ENCODE peak calls at places on chromosomes 3 and 15, in ten cellular contexts. One of them, this sample, is unnamed.

GRCh38 chr3:61808526-61808925 is 247.2 kb downstream of the PTPRG start:
- DNase-seq in fibroblast of lung: peak; percentile 62
- DNase-seq in foreskin fibroblast: no peak
- DNase-seq in endothelial cell: no peak
- DNase-seq in right atrium auricular region: peak; percentile 76
- DNase-seq in cardiac muscle cell: peak; percentile 95
- DNase-seq in HFF-Myc: no peak
- DNase-seq in psoas muscle: peak; percentile 62
- DNase-seq in ovary: peak; percentile 72
- DNase-seq in HCT116: no peak
- DNase-seq in this sample: no peak

GRCh38 chr3:18295171-18295920 is 129.8 kb downstream of the SATB1 start:
- DNase-seq in psoas muscle: no peak
- DNase-seq in cardiac muscle cell: peak; percentile 66
- DNase-seq in ovary: no peak
- DNase-seq in HCT116: peak; percentile 87
- DNase-seq in endothelial cell: peak; percentile 63
- DNase-seq in right atrium auricular region: no peak
- DNase-seq in foreskin fibroblast: peak; percentile 4
- DNase-seq in HFF-Myc: peak; percentile 6
- DNase-seq in fibroblast of lung: peak; percentile 25
- DNase-seq in this sample: no peak

GRCh38 chr15:42954291-42954690 is 33.7 kb upstream of the TTBK2 start:
- DNase-seq in HCT116: no peak
- DNase-seq in endothelial cell: no peak
- DNase-seq in ovary: no peak
- DNase-seq in foreskin fibroblast: no peak
- DNase-seq in HFF-Myc: no peak
- DNase-seq in psoas muscle: no peak
- DNase-seq in fibroblast of lung: no peak
- DNase-seq in cardiac muscle cell: no peak
- DNase-seq in right atrium auricular region: no peak
- DNase-seq in this sample: no peak

GRCh38 chr3:60294181-60294580 is 957.1 kb downstream of the FHIT start:
- DNase-seq in HCT116: no peak
- DNase-seq in ovary: no peak
- DNase-seq in foreskin fibroblast: no peak
- DNase-seq in psoas muscle: no peak
- DNase-seq in right atrium auricular region: no peak
- DNase-seq in HFF-Myc: no peak
- DNase-seq in fibroblast of lung: peak; percentile 96
- DNase-seq in cardiac muscle cell: peak; percentile 74
- DNase-seq in endothelial cell: no peak
- DNase-seq in this sample: no peak

GRCh38 chr3:15768421-15769255 is 29.1 kb downstream of the ANKRD28 start:
- DNase-seq in foreskin fibroblast: peak; percentile 89
- DNase-seq in fibroblast of lung: peak; percentile 95
- DNase-seq in cardiac muscle cell: peak; percentile 96
- DNase-seq in psoas muscle: peak; percentile 20
- DNase-seq in ovary: no peak
- DNase-seq in right atrium auricular region: no peak
- DNase-seq in HCT116: peak; percentile 89
- DNase-seq in endothelial cell: no peak
- DNase-seq in HFF-Myc: peak; percentile 87
- DNase-seq in this sample: no peak

GRCh38 chr15:40241305-40242215 is 2.7 kb downstream of the PAK6 start:
- DNase-seq in fibroblast of lung: no peak
- DNase-seq in psoas muscle: no peak
- DNase-seq in HFF-Myc: no peak
- DNase-seq in endothelial cell: no peak
- DNase-seq in HCT116: no peak
- DNase-seq in ovary: no peak
- DNase-seq in right atrium auricular region: peak; percentile 30
- DNase-seq in cardiac muscle cell: no peak
- DNase-seq in foreskin fibroblast: no peak
- DNase-seq in this sample: no peak

GRCh38 chr15:65595960-65596359 is 15.0 kb downstream of the INTS14 start:
- DNase-seq in psoas muscle: no peak
- DNase-seq in HFF-Myc: no peak
- DNase-seq in cardiac muscle cell: peak; percentile 38
- DNase-seq in right atrium auricular region: no peak
- DNase-seq in endothelial cell: peak; percentile 43
- DNase-seq in fibroblast of lung: no peak
- DNase-seq in HCT116: no peak
- DNase-seq in ovary: no peak
- DNase-seq in foreskin fibroblast: no peak
- DNase-seq in this sample: no peak

GRCh38 chr3:47874913-47875312 is 72.0 kb downstream of the DHX30 start:
- DNase-seq in psoas muscle: no peak
- DNase-seq in HFF-Myc: no peak
- DNase-seq in HCT116: no peak
- DNase-seq in cardiac muscle cell: no peak
- DNase-seq in ovary: no peak
- DNase-seq in fibroblast of lung: no peak
- DNase-seq in endothelial cell: no peak
- DNase-seq in foreskin fibroblast: no peak
- DNase-seq in right atrium auricular region: no peak
- DNase-seq in this sample: no peak

GRCh38 chr15:42289166-42289565 is 15.9 kb upstream of the TMEM87A start:
- DNase-seq in cardiac muscle cell: no peak
- DNase-seq in HFF-Myc: no peak
- DNase-seq in HCT116: no peak
- DNase-seq in endothelial cell: no peak
- DNase-seq in ovary: no peak
- DNase-seq in psoas muscle: no peak
- DNase-seq in fibroblast of lung: no peak
- DNase-seq in right atrium auricular region: no peak
- DNase-seq in foreskin fibroblast: no peak
- DNase-seq in this sample: no peak

GRCh38 chr15:39881790-39882189 is 38.3 kb downstream of the GPR176 start:
- DNase-seq in cardiac muscle cell: peak; percentile 42
- DNase-seq in foreskin fibroblast: no peak
- DNase-seq in ovary: no peak
- DNase-seq in fibroblast of lung: no peak
- DNase-seq in HFF-Myc: no peak
- DNase-seq in HCT116: no peak
- DNase-seq in endothelial cell: no peak
- DNase-seq in psoas muscle: no peak
- DNase-seq in right atrium auricular region: no peak
- DNase-seq in this sample: no peak

GRCh38 chr3:52771334-52771681 is 568 bp upstream of the NEK4 start:
- DNase-seq in HCT116: no peak
- DNase-seq in psoas muscle: no peak
- DNase-seq in fibroblast of lung: no peak
- DNase-seq in ovary: no peak
- DNase-seq in foreskin fibroblast: no peak
- DNase-seq in right atrium auricular region: no peak
- DNase-seq in endothelial cell: no peak
- DNase-seq in cardiac muscle cell: no peak
- DNase-seq in HFF-Myc: no peak
- DNase-seq in this sample: no peak

GRCh38 chr15:57948554-57949289 is 116.8 kb downstream of the ALDH1A2 start:
- DNase-seq in right atrium auricular region: no peak
- DNase-seq in HFF-Myc: no peak
- DNase-seq in foreskin fibroblast: no peak
- DNase-seq in psoas muscle: no peak
- DNase-seq in HCT116: no peak
- DNase-seq in cardiac muscle cell: no peak
- DNase-seq in ovary: no peak
- DNase-seq in endothelial cell: no peak
- DNase-seq in fibroblast of lung: no peak
- DNase-seq in this sample: no peak

GRCh38 chr15:37877851-37878577 is 56.4 kb upstream of the TMCO5A start:
- DNase-seq in cardiac muscle cell: peak; percentile 84
- DNase-seq in HCT116: peak; percentile 12
- DNase-seq in right atrium auricular region: no peak
- DNase-seq in psoas muscle: no peak
- DNase-seq in HFF-Myc: peak; percentile 38
- DNase-seq in ovary: no peak
- DNase-seq in foreskin fibroblast: peak; percentile 69
- DNase-seq in fibroblast of lung: peak; percentile 92
- DNase-seq in endothelial cell: no peak
- DNase-seq in this sample: no peak

GRCh38 chr3:58013973-58014649 is 5.9 kb downstream of the FLNB start:
- DNase-seq in endothelial cell: no peak
- DNase-seq in psoas muscle: peak; percentile 55
- DNase-seq in right atrium auricular region: peak; percentile 76
- DNase-seq in ovary: peak; percentile 66
- DNase-seq in cardiac muscle cell: peak; percentile 93
- DNase-seq in HFF-Myc: peak; percentile 93
- DNase-seq in foreskin fibroblast: peak; percentile 95
- DNase-seq in fibroblast of lung: peak; percentile 86
- DNase-seq in HCT116: no peak
- DNase-seq in this sample: no peak

GRCh38 chr15:58805095-58805494 is 34.0 kb downstream of the MINDY2 start:
- DNase-seq in ovary: no peak
- DNase-seq in HCT116: no peak
- DNase-seq in cardiac muscle cell: peak; percentile 41
- DNase-seq in endothelial cell: no peak
- DNase-seq in psoas muscle: no peak
- DNase-seq in fibroblast of lung: peak; percentile 72
- DNase-seq in HFF-Myc: no peak
- DNase-seq in right atrium auricular region: no peak
- DNase-seq in foreskin fibroblast: no peak
- DNase-seq in this sample: no peak

DNA sequence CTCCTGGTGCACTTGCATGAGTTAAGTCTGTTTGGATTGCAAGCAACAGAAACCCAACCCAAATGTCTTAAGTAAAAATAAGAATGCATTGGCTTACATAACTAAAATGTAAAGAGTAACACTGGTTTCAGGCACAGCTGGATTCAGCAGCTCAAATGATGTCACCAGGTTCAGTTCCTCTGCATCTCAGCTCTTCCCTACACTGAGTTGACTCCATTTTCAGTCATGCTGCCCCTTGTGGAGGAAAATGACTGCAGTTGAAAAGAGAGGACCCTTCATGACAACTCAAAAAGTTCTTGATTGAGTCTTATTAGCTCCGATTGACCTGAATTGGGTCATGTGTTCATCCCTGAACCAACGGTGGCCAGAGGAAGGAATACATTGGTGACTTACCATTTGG is 138.5 kb upstream of the ABI3BP start:
- DNase-seq in endothelial cell: no peak
- DNase-seq in psoas muscle: no peak
- DNase-seq in cardiac muscle cell: no peak
- DNase-seq in fibroblast of lung: no peak
- DNase-seq in foreskin fibroblast: no peak
- DNase-seq in HFF-Myc: no peak
- DNase-seq in ovary: no peak
- DNase-seq in HCT116: no peak
- DNase-seq in right atrium auricular region: no peak
- DNase-seq in this sample: no peak
- TF ChIP-seq CTCF in endothelial cell: no peak
- TF ChIP-seq CTCF in psoas muscle: no peak
- TF ChIP-seq CTCF in cardiac muscle cell: no peak
- TF ChIP-seq CTCF in fibroblast of lung: peak; percentile 15
- TF ChIP-seq CTCF in foreskin fibroblast: peak; percentile 3
- TF ChIP-seq CTCF in HFF-Myc: peak; percentile 13
- TF ChIP-seq CTCF in ovary: no peak
- TF ChIP-seq CTCF in HCT116: peak; percentile 46
- TF ChIP-seq CTCF in right atrium auricular region: no peak
- TF ChIP-seq CTCF in this sample: no peak

DNA sequence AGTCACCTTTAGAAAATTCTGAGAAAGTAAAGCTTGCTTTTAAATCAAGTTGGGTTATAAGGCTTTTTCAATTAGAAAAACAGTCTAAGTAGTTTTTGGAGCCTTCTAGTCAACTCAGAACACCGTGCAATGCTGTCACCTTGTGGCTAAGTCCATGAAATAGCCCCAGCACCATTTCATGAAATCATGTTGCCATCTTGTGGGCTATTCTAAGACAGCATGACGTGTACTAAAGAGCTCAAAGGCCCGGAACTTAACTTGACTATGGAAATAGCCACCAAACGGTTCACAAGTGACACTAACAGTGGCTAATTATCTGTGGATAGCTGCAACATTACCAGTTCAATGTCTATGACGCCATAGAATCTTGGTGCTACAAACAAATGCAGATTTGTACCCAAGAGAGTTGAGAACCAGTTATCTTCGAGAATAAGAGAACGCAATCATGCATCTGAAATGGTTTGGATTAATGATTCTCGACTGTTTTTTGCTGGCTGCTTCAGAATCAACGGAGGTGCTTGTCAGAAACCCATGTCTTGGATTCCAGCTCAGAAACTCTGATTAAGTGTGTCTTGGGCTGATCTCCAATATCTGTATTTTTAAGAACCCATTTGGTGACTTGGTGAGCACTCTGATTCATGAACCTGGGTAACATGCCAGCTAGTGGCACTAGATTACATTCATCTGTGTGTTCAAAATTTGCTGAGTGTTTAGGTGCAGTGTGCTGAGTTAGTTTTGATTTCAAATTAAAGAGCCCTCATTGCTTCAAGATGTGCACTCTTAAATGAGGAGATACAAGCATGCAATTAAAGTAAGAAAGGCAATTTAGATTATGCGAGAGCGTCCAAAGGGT is 111.2 kb upstream of the MCTP2 start:
- DNase-seq in foreskin fibroblast: peak; percentile 52
- DNase-seq in HCT116: peak; percentile 82
- DNase-seq in cardiac muscle cell: peak; percentile 87
- DNase-seq in endothelial cell: peak; percentile 65
- DNase-seq in right atrium auricular region: peak; percentile 71
- DNase-seq in psoas muscle: peak; percentile 25
- DNase-seq in fibroblast of lung: peak; percentile 90
- DNase-seq in ovary: peak; percentile 63
- DNase-seq in HFF-Myc: peak; percentile 84
- DNase-seq in this sample: peak; percentile 28
- TF ChIP-seq CTCF in foreskin fibroblast: peak; percentile 99
- TF ChIP-seq CTCF in HCT116: peak; percentile 97
- TF ChIP-seq CTCF in cardiac muscle cell: peak; percentile 88
- TF ChIP-seq CTCF in endothelial cell: peak; percentile 62
- TF ChIP-seq CTCF in right atrium auricular region: peak; percentile 65
- TF ChIP-seq CTCF in psoas muscle: peak; percentile 90
- TF ChIP-seq CTCF in fibroblast of lung: peak; percentile 95
- TF ChIP-seq CTCF in ovary: peak; percentile 99
- TF ChIP-seq CTCF in HFF-Myc: peak; percentile 88
- TF ChIP-seq CTCF in this sample: peak; percentile 83

DNA sequence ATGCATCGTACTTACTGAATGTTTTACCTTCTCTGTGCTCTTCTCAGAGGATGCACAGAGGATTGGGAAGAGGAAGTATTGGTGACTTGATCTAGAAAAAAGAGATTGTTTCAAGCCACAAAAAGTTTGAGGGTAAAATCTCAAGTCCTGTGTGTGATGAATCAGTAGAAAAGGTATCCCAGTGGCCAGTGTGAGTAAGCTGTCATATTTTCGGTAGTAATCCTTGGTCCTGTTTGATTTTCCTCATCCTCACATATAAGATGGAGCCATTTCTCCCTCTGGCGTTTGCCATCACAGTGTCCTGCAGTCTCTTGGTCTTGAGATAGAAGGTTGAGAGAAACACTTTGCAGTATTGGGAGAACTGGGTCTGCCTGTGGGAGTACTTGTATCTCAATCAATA is 166.8 kb downstream of the LPP start:
- DNase-seq in ovary: no peak
- DNase-seq in fibroblast of lung: no peak
- DNase-seq in endothelial cell: no peak
- DNase-seq in psoas muscle: no peak
- DNase-seq in right atrium auricular region: no peak
- DNase-seq in HCT116: no peak
- DNase-seq in foreskin fibroblast: peak; percentile 47
- DNase-seq in HFF-Myc: no peak
- DNase-seq in cardiac muscle cell: no peak
- DNase-seq in this sample: no peak
- TF ChIP-seq CTCF in ovary: no peak
- TF ChIP-seq CTCF in fibroblast of lung: no peak
- TF ChIP-seq CTCF in endothelial cell: no peak
- TF ChIP-seq CTCF in psoas muscle: no peak
- TF ChIP-seq CTCF in right atrium auricular region: no peak
- TF ChIP-seq CTCF in HCT116: no peak
- TF ChIP-seq CTCF in foreskin fibroblast: peak; percentile 15
- TF ChIP-seq CTCF in HFF-Myc: no peak
- TF ChIP-seq CTCF in cardiac muscle cell: no peak
- TF ChIP-seq CTCF in this sample: no peak

GRCh38 chr3:178082508-178082907 is 453.7 kb upstream of the KCNMB2 start:
- DNase-seq in psoas muscle: no peak
- DNase-seq in HCT116: no peak
- DNase-seq in right atrium auricular region: no peak
- DNase-seq in fibroblast of lung: no peak
- DNase-seq in ovary: no peak
- DNase-seq in HFF-Myc: no peak
- DNase-seq in foreskin fibroblast: no peak
- DNase-seq in endothelial cell: no peak
- DNase-seq in cardiac muscle cell: no peak
- DNase-seq in this sample: no peak
- TF ChIP-seq CTCF in psoas muscle: no peak
- TF ChIP-seq CTCF in HCT116: no peak
- TF ChIP-seq CTCF in right atrium auricular region: no peak
- TF ChIP-seq CTCF in fibroblast of lung: no peak
- TF ChIP-seq CTCF in ovary: no peak
- TF ChIP-seq CTCF in HFF-Myc: no peak
- TF ChIP-seq CTCF in foreskin fibroblast: no peak
- TF ChIP-seq CTCF in endothelial cell: no peak
- TF ChIP-seq CTCF in cardiac muscle cell: no peak
- TF ChIP-seq CTCF in this sample: no peak